ENCODE peak calls at places on chromosomes 13 and 19, in seven cellular contexts. D is endodermal cell, G is substantia nigra, Z is osteocyte, J is NCI-H1105 treated with DMSO at 0.1 percent for 48 hours, I is left kidney, M is mucosa of gallbladder. A is an unnamed sample.

GRCh38 chr19:14091086-14091884 is 734 bp upstream of the SAMD1 start:
- DNase-seq in G (peak; percentile 89), I (peak; percentile 84), Z (no peak), D (peak; percentile 77), M (peak; percentile 37), J (peak; percentile 72), A (no peak)

GRCh38 chr19:3098515-3099346 is 4.6 kb downstream of the GNA11 start:
- DNase-seq in G (peak; percentile 33), D (no peak), M (no peak), I (no peak), Z (no peak), J (no peak), A (no peak)

GRCh38 chr19:16380314-16380695 is 55.7 kb downstream of the KLF2 start:
- DNase-seq in J (no peak), Z (no peak), I (no peak), M (no peak), D (no peak), G (no peak), A (no peak)

GRCh38 chr13:42847891-42848663 is 66.7 kb downstream of the FAM216B start:
- DNase-seq in Z (no peak), D (no peak), G (no peak), J (no peak), I (no peak), M (no peak), A (no peak)

GRCh38 chr19:461664-462551 is 1.1 kb upstream of the SHC2 start:
- DNase-seq in I (peak; percentile 58), G (peak; percentile 37), D (peak; percentile 90), M (peak; percentile 84), J (peak; percentile 67), Z (no peak), A (no peak)

GRCh38 chr19:40622773-40623075 is 21.6 kb downstream of the LTBP4 start:
- DNase-seq in I (no peak), D (no peak), G (no peak), Z (no peak), J (no peak), M (no peak), A (no peak)

GRCh38 chr19:34399886-34400285 is 4.3 kb upstream of the PDCD2L start:
- DNase-seq in I (no peak), D (no peak), M (no peak), G (no peak), Z (no peak), J (no peak), A (no peak)

GRCh38 chr19:39916236-39916635 is 18.2 kb downstream of the FCGBP start:
- DNase-seq in Z (peak; percentile 77), D (peak; percentile 23), J (no peak), I (no peak), G (no peak), M (no peak), A (peak; percentile 24)

GRCh38 chr13:97499181-97499580 is 65.2 kb downstream of the RAP2A start:
- DNase-seq in D (no peak), J (no peak), Z (no peak), G (no peak), I (no peak), M (no peak), A (no peak)

GRCh38 chr13:111337206-111337605 is 16.8 kb downstream of the TEX29 start:
- DNase-seq in D (peak; percentile 15), I (no peak), M (peak; percentile 7), G (no peak), J (no peak), Z (peak; percentile 30), A (peak; percentile 29)